ENCODE peak calls at places on chromosomes 7 and 10, in seven cellular contexts. J is right lobe of liver, L is transverse colon, H is adrenal gland, Y is body of pancreas, X is A549, D is suprapubic skin. P is an unnamed sample.

GRCh38 chr10:131997366-131998049 is 15.8 kb upstream of the BNIP3 start:
- DNase-seq in J (peak), L (peak), H (peak), Y (peak), X (peak), D (peak), P (peak)

GRCh38 chr7:107427462-107427861 is 42.4 kb upstream of the GPR22 start:
- DNase-seq in J (peak), L (no peak), H (no peak), Y (peak), X (no peak), D (no peak), P (no peak)

GRCh38 chr7:106365252-106366005 is 80.6 kb upstream of the NAMPT start:
- DNase-seq in J (no peak), L (peak), H (no peak), Y (peak), X (no peak), D (no peak), P (no peak)

GRCh38 chr10:10850227-10850626 is 167.4 kb upstream of the CELF2 start:
- DNase-seq in J (no peak), L (no peak), H (no peak), Y (no peak), X (no peak), D (no peak), P (no peak)

GRCh38 chr10:3010819-3011422 is 56.4 kb upstream of the PFKP start:
- DNase-seq in J (no peak), L (no peak), H (no peak), Y (peak), X (no peak), D (no peak), P (no peak)

GRCh38 chr10:121594076-121594475 is 4.2 kb downstream of the FGFR2 start:
- DNase-seq in J (no peak), L (no peak), H (peak), Y (no peak), X (no peak), D (no peak), P (no peak)

GRCh38 chr7:55561756-55562155 is 10.5 kb downstream of the VOPP1 start:
- DNase-seq in J (no peak), L (no peak), H (no peak), Y (no peak), X (no peak), D (no peak), P (no peak)

GRCh38 chr7:35695628-35695888 is 623 bp upstream of the HERPUD2 start:
- DNase-seq in J (no peak), L (no peak), H (no peak), Y (no peak), X (no peak), D (no peak), P (no peak)

DNA sequence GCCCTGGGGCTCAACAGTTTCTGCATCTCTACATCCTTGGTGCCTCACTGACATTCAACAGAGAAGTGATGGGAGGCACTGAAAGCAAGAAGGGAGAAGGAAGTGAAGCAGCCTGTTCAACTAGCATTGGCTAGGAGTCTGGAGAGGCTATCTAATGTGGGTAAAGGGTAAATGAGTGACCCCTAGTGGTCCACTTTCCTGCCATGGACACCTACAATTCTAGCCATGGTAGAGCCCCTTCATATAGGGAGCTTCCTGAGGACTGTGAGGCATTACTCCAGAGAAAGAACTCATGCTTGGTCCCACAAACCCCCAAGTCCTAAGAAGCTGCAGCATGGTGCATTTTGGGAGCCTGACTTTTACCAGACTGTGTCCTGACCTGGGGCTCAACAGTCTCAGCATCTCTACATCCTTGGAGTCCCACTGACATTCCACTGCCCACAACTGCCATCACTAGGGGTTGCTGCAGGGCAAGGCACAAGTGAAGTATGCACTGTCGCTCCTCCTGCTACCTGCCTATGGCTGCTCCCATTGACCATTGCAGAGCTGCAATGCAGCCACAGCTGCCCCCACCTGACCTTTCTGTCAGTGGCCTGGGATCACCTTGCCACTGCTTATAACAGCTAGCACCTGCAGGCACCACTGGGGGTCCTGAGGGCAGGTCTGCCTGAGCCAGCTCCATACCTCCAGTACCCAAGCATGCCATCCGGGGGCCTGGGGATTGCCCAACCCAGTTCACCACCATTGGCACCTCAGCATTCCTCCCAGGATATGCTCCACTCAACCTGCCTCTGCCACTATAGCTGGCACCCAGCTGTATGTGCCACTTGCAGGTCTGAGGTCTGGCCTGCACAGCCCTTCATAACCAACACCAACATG is 44.1 kb upstream of the CDK6 start:
- DNase-seq in J (no peak), L (no peak), H (no peak), Y (peak), X (no peak), D (no peak), P (no peak)
- TF ChIP-seq CTCF in J (peak), L (no peak), H (peak), Y (no peak), X (peak), D (no peak), P (peak)

GRCh38 chr10:35058686-35059085 is 31.5 kb downstream of the CUL2 start:
- DNase-seq in J (no peak), L (no peak), H (no peak), Y (no peak), X (no peak), D (no peak), P (no peak)

GRCh38 chr10:35059486-35059885 is 30.7 kb downstream of the CUL2 start:
- DNase-seq in J (no peak), L (no peak), H (no peak), Y (no peak), X (no peak), D (no peak), P (no peak)

GRCh38 chr10:35056686-35057085 is 33.5 kb downstream of the CUL2 start:
- DNase-seq in J (no peak), L (no peak), H (no peak), Y (no peak), X (no peak), D (no peak), P (no peak)

GRCh38 chr10:35056133-35056532 is 34.0 kb downstream of the CUL2 start:
- DNase-seq in J (no peak), L (no peak), H (no peak), Y (no peak), X (no peak), D (no peak), P (no peak)

DNA sequence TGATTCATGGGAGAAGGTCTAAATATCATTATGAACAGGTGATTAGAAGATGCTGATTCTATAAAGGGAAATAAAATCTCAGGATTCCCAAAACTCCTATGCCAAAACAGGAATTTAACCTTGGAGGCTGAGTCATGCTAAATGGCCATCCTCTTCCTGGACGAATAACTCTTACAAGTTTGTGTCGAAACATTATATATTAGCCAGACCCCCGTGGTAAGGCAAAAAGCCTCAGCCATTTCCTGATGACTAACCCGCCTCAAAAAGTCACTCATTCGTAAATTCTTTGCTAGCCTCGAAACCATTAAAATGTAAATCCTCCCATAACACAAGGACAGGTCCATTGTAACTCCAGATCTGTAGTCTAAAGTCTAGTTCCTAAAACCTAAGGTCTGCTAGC is 32.0 kb downstream of the CUL2 start:
- DNase-seq in J (no peak), L (no peak), H (no peak), Y (no peak), X (peak), D (no peak), P (no peak)
- TF ChIP-seq POLR2A in J (no peak), L (no peak), H (no peak), Y (no peak), X (no peak), D (no peak), P (no peak)

GRCh38 chr10:14534152-14534551 is 203.4 kb upstream of the FRMD4A start:
- DNase-seq in J (no peak), L (peak), H (no peak), Y (no peak), X (no peak), D (no peak), P (no peak)

GRCh38 chr10:14535497-14536199 is 204.9 kb upstream of the FRMD4A start:
- DNase-seq in J (no peak), L (no peak), H (no peak), Y (no peak), X (no peak), D (no peak), P (no peak)

GRCh38 chr10:14533295-14533694 is 202.6 kb upstream of the FRMD4A start:
- DNase-seq in J (no peak), L (no peak), H (no peak), Y (no peak), X (no peak), D (no peak), P (no peak)

GRCh38 chr10:14540062-14540461 is 209.3 kb upstream of the FRMD4A start:
- DNase-seq in J (no peak), L (no peak), H (no peak), Y (no peak), X (no peak), D (no peak), P (no peak)

DNA sequence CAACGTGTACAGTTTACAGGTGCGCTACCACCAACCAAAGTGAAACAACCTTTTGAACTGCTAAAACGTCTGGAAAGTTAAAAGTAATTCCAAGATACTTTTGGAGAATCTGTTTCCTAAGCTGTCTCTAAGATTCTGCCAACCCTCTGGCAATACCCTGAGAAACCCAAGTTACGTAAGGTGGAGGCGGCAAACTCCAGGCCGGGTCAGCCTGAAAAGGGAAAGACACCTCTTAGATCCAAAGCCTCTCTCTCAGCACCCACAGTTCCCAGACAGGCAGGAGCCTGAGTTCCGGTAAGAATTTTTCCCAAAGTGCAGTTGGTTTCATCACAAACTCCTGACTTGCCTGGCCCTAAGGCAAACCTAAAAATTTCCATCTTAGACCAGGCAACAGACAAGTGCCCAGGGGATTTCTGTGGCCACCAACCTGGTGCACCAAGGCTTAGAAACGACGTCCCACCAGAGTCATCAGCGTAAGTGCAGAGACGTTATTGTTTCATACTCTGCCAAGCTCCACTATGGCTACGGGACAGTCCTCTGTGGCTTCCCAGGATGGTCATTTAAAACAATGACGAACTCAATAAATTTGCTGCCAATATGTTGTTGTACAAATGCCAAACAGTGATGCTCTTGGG is 205.7 kb upstream of the FRMD4A start:
- DNase-seq in J (no peak), L (no peak), H (no peak), Y (no peak), X (no peak), D (no peak), P (no peak)
- H3K4me3 ChIP-seq in J (no peak), L (no peak), H (no peak), Y (no peak), X (no peak), D (no peak), P (no peak)

GRCh38 chr10:23657677-23658076 is 218.8 kb downstream of the OTUD1 start:
- DNase-seq in J (no peak), L (no peak), H (no peak), Y (no peak), X (no peak), D (no peak), P (no peak)

DNA sequence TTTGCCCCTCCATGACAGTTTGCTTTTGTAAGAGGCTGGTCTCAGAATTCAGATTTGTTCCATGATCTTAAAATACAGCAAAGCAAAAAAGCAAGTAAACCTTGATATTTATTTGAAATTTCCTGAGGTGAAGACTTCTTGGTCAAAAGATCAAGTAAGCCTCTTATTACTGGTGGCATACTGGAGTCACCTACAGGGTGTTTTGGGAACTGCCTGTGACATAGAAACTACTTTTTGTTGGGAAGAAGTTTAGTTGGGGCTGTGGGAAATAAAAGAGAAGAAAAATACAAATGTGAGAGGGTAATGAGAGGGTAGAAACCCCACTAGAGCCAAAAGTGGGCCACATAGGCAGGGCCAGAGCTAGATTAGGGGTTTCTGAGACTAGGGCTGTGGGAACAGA is 217.9 kb downstream of the OTUD1 start:
- DNase-seq in J (no peak), L (no peak), H (no peak), Y (peak), X (no peak), D (no peak), P (no peak)
- TF ChIP-seq CTCF in J (peak), L (peak), H (peak), Y (peak), X (no peak), D (peak), P (peak)

DNA sequence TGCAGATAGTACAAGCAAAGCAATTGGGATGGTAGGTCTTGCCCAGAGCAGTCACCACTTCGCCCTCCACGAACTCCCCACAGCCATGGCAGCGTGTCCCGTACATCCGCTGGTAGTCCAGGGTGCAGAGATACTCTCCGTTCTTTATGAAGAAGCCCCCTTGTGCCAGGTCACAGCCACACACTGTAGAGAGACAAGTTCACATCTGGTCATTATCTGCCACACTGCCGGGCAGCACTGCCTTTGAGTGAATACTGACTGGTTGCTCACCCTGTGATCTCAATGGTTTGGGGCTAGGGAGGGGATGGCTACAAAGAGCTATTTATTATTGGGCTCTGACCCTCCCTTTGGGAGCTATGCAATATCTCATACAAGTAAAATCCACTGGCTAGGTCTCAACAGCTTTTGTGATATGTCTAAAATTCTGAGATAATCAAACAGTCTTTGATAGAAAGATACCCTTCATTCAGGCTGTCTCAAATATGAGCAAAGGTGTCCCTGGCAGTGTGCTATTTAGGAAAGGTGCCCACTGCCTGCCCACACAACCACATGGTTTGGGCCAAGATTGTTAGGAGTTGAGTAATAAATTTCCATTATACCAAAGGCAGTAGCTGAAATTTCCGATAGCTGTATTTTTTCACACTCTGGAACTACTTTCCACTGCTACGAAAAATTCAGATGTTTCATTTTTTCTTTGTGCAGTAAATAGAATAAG is 82.5 kb downstream of the ABLIM1 start:
- DNase-seq in J (peak), L (no peak), H (no peak), Y (no peak), X (no peak), D (no peak), P (no peak)
- TF ChIP-seq POLR2A in J (peak), L (no peak), H (no peak), Y (no peak), X (no peak), D (no peak), P (no peak)